ENCODE peak calls at places on chromosomes 12 and 14, in four cellular contexts. Q, Y, A and E are unnamed samples.

GRCh38 chr12:18998343-18999270 is 130.9 kb upstream of the PLEKHA5 start:
- DNase-seq in Q (peak; percentile 88), Y (no peak), A (no peak), E (peak; percentile 79)

GRCh38 chr12:119990382-119990874 is 1.4 kb downstream of the BICDL1 start:
- DNase-seq in Q (no peak), Y (no peak), A (no peak), E (peak; percentile 28)

GRCh38 chr12:75378354-75378753 is 12.5 kb upstream of the GLIPR1L2 start:
- DNase-seq in Q (no peak), Y (no peak), A (no peak), E (no peak)

GRCh38 chr12:111672822-111673381 is 12.9 kb downstream of the BRAP start:
- DNase-seq in Q (no peak), Y (no peak), A (no peak), E (no peak)

GRCh38 chr12:13099066-13099909 is 4.2 kb downstream of the GSG1 start:
- DNase-seq in Q (peak; percentile 45), Y (no peak), A (no peak), E (peak; percentile 42)

GRCh38 chr14:71244341-71244740 is 337.1 kb downstream of the PCNX1 start:
- DNase-seq in Q (no peak), Y (no peak), A (no peak), E (no peak)

GRCh38 chr12:122942609-122943008 is 23.7 kb downstream of the ABCB9 start:
- DNase-seq in Q (peak; percentile 78), Y (no peak), A (no peak), E (peak; percentile 41)

GRCh38 chr14:80003138-80003537 is 208.2 kb downstream of the DIO2 start:
- DNase-seq in Q (peak; percentile 29), Y (peak; percentile 20), A (no peak), E (no peak)

GRCh38 chr14:50559990-50560928 is at the start of gene ATL1:
- DNase-seq in Q (peak; percentile 64), Y (no peak), A (no peak), E (peak; percentile 27)

GRCh38 chr14:76926521-76927251 is 100.5 kb downstream of the LRRC74A start:
- DNase-seq in Q (no peak), Y (no peak), A (peak; percentile 67), E (no peak)

GRCh38 chr12:7145671-7146070 is 15.5 kb downstream of the CLSTN3 start:
- DNase-seq in Q (no peak), Y (no peak), A (no peak), E (peak; percentile 30)

GRCh38 chr14:23357261-23357660 is 4.6 kb upstream of the SLC22A17 start:
- DNase-seq in Q (no peak), Y (no peak), A (no peak), E (no peak)

GRCh38 chr14:102778616-102779351 is 1.5 kb downstream of the TRAF3 start:
- DNase-seq in Q (no peak), Y (no peak), A (no peak), E (no peak)

GRCh38 chr14:67908061-67908767 is 88.6 kb downstream of the RAD51B start:
- DNase-seq in Q (peak; percentile 8), Y (no peak), A (no peak), E (peak; percentile 40)

GRCh38 chr14:81594012-81594411 is 60.4 kb upstream of the SEL1L start:
- DNase-seq in Q (no peak), Y (no peak), A (no peak), E (no peak)

GRCh38 chr12:123948401-123949117 is 24.1 kb downstream of the CCDC92 start:
- DNase-seq in Q (no peak), Y (no peak), A (no peak), E (peak; percentile 20)

GRCh38 chr14:102591372-102591943 is 991 bp upstream of the RCOR1 start:
- DNase-seq in Q (peak; percentile 7), Y (no peak), A (peak; percentile 30), E (no peak)

GRCh38 chr12:127785535-127785934 is 481.4 kb upstream of the TMEM132C start:
- DNase-seq in Q (peak; percentile 63), Y (no peak), A (no peak), E (no peak)

GRCh38 chr12:92550661-92551060 is 152.1 kb upstream of the PLEKHG7 start:
- DNase-seq in Q (no peak), Y (no peak), A (no peak), E (no peak)

GRCh38 chr12:45292486-45293195 is 76.7 kb downstream of the ANO6 start:
- DNase-seq in Q (no peak), Y (no peak), A (no peak), E (no peak)

GRCh38 chr12:57754411-57755193 is at the start of gene MARCHF9:
- DNase-seq in Q (peak; percentile 56), Y (no peak), A (peak; percentile 84), E (peak; percentile 62)

GRCh38 chr14:72613196-72613974 is 280.5 kb downstream of the DPF3 start:
- DNase-seq in Q (peak; percentile 81), Y (no peak), A (no peak), E (peak; percentile 38)

GRCh38 chr14:73887116-73887490 is 444 bp downstream of the ZNF410 start:
- DNase-seq in Q (no peak), Y (no peak), A (no peak), E (no peak)

GRCh38 chr12:59005195-59005961 is 85.1 kb upstream of the LRIG3 start:
- DNase-seq in Q (no peak), Y (no peak), A (no peak), E (no peak)

GRCh38 chr12:67592228-67593011 is 56.1 kb upstream of the DYRK2 start:
- DNase-seq in Q (peak; percentile 85), Y (no peak), A (no peak), E (peak; percentile 89)

GRCh38 chr14:91139776-91140175 is 25.9 kb downstream of the DGLUCY start:
- DNase-seq in Q (no peak), Y (no peak), A (no peak), E (no peak)

GRCh38 chr12:108478611-108479010 is 36.5 kb upstream of the FICD start:
- DNase-seq in Q (peak; percentile 70), Y (no peak), A (no peak), E (no peak)

GRCh38 chr14:50173891-50174290 is 57.5 kb downstream of the SOS2 start:
- DNase-seq in Q (peak; percentile 65), Y (no peak), A (no peak), E (peak; percentile 67)

GRCh38 chr12:48999371-49000131 is at the start of gene DDN:
- DNase-seq in Q (peak; percentile 53), Y (no peak), A (peak; percentile 22), E (no peak)

GRCh38 chr12:21169878-21170472 is 39.0 kb downstream of the SLCO1B1 start:
- DNase-seq in Q (peak; percentile 19), Y (peak; percentile 15), A (peak; percentile 1), E (peak; percentile 31)

GRCh38 chr12:79830425-79830824 is 104.5 kb downstream of the PPP1R12A start:
- DNase-seq in Q (no peak), Y (no peak), A (no peak), E (no peak)

GRCh38 chr14:63922696-63923421 is 70.1 kb downstream of the SYNE2 start:
- DNase-seq in Q (no peak), Y (no peak), A (no peak), E (peak; percentile 98)

GRCh38 chr14:25136811-25137210 is 86.9 kb upstream of the STXBP6 start:
- DNase-seq in Q (no peak), Y (no peak), A (no peak), E (no peak)

GRCh38 chr14:78123650-78124253 is 46.4 kb upstream of the NRXN3 start:
- DNase-seq in Q (no peak), Y (no peak), A (no peak), E (no peak)

GRCh38 chr12:67441736-67442346 is 172.7 kb downstream of the CAND1 start:
- DNase-seq in Q (peak; percentile 82), Y (peak; percentile 24), A (peak; percentile 57), E (peak; percentile 71)

GRCh38 chr14:79500489-79500888 is 710.8 kb downstream of the DIO2 start:
- DNase-seq in Q (no peak), Y (no peak), A (no peak), E (no peak)

GRCh38 chr12:53101931-53102781 is 1.1 kb upstream of the SOAT2 start:
- DNase-seq in Q (no peak), Y (no peak), A (no peak), E (no peak)

GRCh38 chr14:69424139-69424923 is 25.8 kb downstream of the SLC39A9 start:
- DNase-seq in Q (peak; percentile 37), Y (no peak), A (no peak), E (no peak)